ENCODE peak calls at places on chromosomes 3 and 15, in six cellular contexts. Z is Panc1; G is neural crest cell; S is CD4-positive, alpha-beta T cell; W is left lung; B is endothelial cell. U is an unnamed sample.
A peak's percentile ranks its signal among the peaks of the same experiment; 100 is the strongest.

GRCh38 chr3:157360044-157360443 is 76.6 kb upstream of the PTX3 start:
- DNase-seq in Z (peak; percentile 75), G (no peak), S (no peak), W (no peak), B (no peak), U (no peak)

GRCh38 chr15:82763361-82764142 is 42.3 kb downstream of the FSD2 start:
- DNase-seq in Z (no peak), G (no peak), S (no peak), W (no peak), B (no peak), U (no peak)

GRCh38 chr3:119580148-119580760 is 962 bp downstream of the ADPRH start:
- DNase-seq in Z (no peak), G (no peak), S (no peak), W (no peak), B (peak; percentile 21), U (no peak)

GRCh38 chr15:40787344-40787841 is 17.6 kb downstream of the C15orf62 start:
- DNase-seq in Z (no peak), G (no peak), S (peak; percentile 48), W (no peak), B (no peak), U (no peak)

GRCh38 chr3:172980849-172981248 is 160.2 kb downstream of the SPATA16 start:
- DNase-seq in Z (no peak), G (no peak), S (no peak), W (no peak), B (no peak), U (no peak)

GRCh38 chr3:170523248-170523647 is 62.6 kb downstream of the SLC7A14 start:
- DNase-seq in Z (no peak), G (no peak), S (no peak), W (no peak), B (no peak), U (no peak)

GRCh38 chr3:156865732-156866131 is 39.6 kb downstream of the LEKR1 start:
- DNase-seq in Z (no peak), G (no peak), S (no peak), W (no peak), B (no peak), U (no peak)

GRCh38 chr3:10632741-10633140 is 127.4 kb upstream of the ATP2B2 start:
- DNase-seq in Z (no peak), G (no peak), S (no peak), W (no peak), B (no peak), U (no peak)

GRCh38 chr3:164779816-164780215 is 298.5 kb downstream of the SI start:
- DNase-seq in Z (no peak), G (no peak), S (no peak), W (no peak), B (no peak), U (no peak)

GRCh38 chr3:9104121-9104520 is 140.8 kb upstream of the RAD18 start:
- DNase-seq in Z (no peak), G (no peak), S (no peak), W (no peak), B (no peak), U (no peak)

GRCh38 chr15:25695875-25696760 is 167.0 kb downstream of the ATP10A start:
- DNase-seq in Z (no peak), G (peak; percentile 11), S (no peak), W (no peak), B (no peak), U (no peak)

DNA sequence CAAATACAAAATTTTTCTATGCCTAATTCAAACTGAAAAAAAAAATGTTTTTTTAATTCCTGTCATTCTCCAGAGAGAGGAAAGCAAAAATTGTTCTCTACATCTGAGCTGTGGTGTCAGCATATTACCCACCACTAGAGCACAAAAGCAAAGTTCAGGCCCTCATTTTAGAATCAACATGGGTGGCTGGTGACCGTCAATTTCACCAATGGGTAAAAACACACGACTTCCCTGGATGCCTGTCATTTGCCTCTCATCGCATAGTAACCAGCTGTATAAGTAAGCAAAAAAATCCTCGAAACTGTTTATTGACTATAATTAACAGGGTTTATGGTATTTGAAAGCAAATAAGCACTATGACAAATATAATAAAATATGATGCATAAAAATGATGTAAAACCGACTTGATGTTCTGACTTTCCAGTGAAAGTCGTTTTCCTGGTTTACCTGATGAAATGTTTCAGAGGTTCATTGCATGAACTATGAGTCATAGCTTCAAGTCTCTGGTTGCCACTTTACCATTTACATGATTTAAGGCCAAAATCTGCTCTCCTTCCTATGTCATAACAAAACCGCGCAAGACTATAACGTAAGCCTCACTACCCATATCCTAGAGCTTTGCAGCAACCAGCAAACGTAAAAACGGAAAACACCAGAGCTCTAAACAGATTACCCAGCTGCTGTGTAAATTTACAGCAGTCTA is 60.5 kb downstream of the THBS1 start:
- DNase-seq in Z (no peak), G (no peak), S (no peak), W (no peak), B (no peak), U (no peak)
- TF ChIP-seq CTCF in Z (no peak), G (no peak), S (no peak), W (no peak), B (no peak), U (no peak)

GRCh38 chr15:92226020-92226612 is 167.6 kb upstream of the ST8SIA2 start:
- DNase-seq in Z (no peak), G (no peak), S (no peak), W (no peak), B (peak; percentile 25), U (no peak)
- TF ChIP-seq CTCF in Z (peak; percentile 50), G (peak; percentile 57), S (no peak), W (peak; percentile 30), B (no peak), U (no peak)

GRCh38 chr3:24222165-24222805 is 272.4 kb downstream of the THRB start:
- DNase-seq in Z (no peak), G (no peak), S (no peak), W (no peak), B (no peak), U (no peak)
- TF ChIP-seq CTCF in Z (no peak), G (no peak), S (no peak), W (no peak), B (no peak), U (no peak)

GRCh38 chr3:21528291-21528690 is 222.7 kb downstream of the ZNF385D start:
- DNase-seq in Z (no peak), G (no peak), S (no peak), W (no peak), B (no peak), U (no peak)
- TF ChIP-seq CTCF in Z (no peak), G (no peak), S (no peak), W (no peak), B (no peak), U (no peak)

DNA sequence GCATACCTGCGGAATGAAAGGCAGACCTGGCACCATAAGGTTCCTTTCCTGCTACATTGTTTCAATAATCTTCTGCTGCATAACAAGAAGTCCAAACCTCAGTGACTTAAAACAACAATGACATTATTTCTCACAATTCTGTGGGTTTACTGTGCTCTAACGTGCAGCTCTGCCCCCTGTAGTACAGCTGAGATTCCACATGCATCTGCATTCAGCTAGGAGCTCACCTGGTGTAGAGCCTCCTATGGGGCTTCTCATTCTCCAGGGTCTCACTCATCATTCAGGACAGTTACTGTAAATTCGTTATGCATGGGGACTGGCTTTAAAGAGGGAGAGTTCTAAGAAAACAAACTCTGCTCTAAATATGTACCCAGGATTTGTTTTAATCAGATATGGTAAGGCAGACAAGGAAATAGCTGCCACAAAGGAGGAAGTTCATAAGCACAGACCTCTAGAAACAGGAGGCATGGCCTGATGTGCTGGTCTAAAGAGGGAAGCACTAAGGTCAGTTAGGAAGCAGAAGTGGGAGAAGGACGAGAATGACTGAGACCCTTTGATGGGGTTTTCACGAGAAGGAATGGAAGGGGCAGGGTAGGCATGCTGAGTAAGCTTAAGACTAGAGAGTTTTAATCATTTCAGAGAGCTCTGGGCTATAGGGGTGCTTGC is 347.0 kb downstream of the NEK10 start:
- DNase-seq in Z (no peak), G (no peak), S (no peak), W (no peak), B (no peak), U (no peak)
- TF ChIP-seq CTCF in Z (peak; percentile 1), G (no peak), S (no peak), W (no peak), B (no peak), U (no peak)

DNA sequence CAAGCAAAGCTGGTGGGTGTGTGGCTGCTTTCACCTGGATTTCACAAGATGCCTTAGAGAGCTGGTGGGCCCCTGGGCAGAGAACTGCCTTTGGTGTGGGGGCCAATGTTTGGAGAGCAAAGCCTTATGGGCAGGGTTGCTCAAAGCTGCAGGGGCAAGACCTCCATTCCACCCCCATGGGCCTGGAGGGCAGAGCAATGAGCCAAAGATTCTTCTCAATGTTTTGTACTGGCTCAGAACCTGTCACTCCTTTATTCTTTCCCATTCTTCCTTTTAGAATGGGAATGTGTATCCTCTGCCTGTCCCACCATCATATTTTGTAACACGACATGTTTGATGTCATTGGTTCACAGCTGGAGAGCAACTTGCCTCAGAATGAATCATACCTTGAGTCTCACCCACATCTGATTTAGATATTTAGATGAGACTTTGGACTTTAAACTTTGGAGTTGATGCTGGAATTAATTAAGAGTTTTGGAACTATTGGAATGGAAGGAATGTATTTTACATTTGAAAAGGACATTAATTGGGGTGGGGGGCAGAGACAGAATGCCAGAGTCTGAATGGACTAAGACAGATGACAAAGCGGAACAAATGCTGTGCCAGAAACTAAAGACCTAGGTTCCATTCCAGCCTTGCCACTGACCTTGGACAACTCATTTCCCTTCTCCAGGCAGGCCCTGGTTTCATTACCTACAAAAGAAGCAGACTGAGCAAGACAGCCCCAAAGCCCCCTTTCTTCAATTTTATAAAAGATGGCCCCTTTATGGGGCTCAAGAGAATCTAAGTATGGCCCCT is 72.9 kb downstream of the DAPK2 start:
- DNase-seq in Z (no peak), G (no peak), S (no peak), W (no peak), B (no peak), U (no peak)
- TF ChIP-seq CTCF in Z (no peak), G (no peak), S (no peak), W (no peak), B (no peak), U (no peak)

DNA sequence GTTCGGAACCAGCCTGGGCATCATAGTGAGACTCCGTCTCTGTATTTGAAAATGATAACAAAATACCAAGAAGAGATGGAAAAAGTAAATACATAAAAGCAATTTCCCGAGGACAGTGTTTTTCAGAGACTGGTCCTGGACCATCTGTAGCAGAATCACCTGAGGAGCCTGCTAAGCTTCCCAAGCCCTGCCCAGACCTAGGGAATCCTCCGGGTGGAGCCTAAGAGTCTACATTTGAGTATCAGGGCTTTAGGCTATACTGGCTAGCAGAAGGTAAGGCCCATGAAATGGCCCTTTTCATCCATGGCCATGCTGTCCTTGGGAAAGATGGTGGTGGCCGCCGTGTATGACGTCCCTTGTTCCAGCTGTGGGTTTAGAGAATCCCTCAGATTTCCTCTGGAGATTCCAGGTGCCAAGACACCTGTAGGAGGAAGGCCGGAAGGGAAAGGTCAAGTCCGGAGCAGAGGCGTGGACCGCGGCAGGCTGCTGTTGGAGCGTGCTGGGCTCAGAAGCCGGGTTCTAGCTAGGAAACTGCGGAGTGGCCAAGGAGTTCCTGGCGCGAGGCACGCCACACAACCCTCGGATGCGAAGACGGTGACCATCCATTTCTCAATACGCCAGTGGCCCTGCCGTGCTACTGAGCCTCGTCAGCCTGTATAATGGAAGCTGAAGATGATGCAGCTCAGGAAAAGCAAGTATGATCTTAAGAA is 50.9 kb downstream of the TMEM44 start:
- DNase-seq in Z (no peak), G (no peak), S (no peak), W (no peak), B (no peak), U (no peak)
- TF ChIP-seq CTCF in Z (no peak), G (no peak), S (no peak), W (no peak), B (no peak), U (no peak)

U was measured in omental fat pad.